ENCODE peak calls at places on chromosome 13, in seven cellular contexts. C is uterus, Y is ovary, V is body of pancreas, A is testis, J is tibial nerve, K is heart left ventricle. G is an unnamed sample.

GRCh38 chr13:42747399-42747873 is 33.9 kb upstream of the FAM216B start:
- DNase-seq in C (no peak), Y (no peak), V (no peak), A (no peak), J (no peak), K (no peak), G (no peak)

GRCh38 chr13:20714563-20715339 is 11.3 kb downstream of the IL17D start:
- DNase-seq in C (no peak), Y (peak; percentile 57), V (no peak), A (peak; percentile 71), J (peak; percentile 74), K (peak; percentile 67), G (no peak)

GRCh38 chr13:46526763-46527162 is 26.2 kb upstream of the LRCH1 start:
- DNase-seq in C (no peak), Y (no peak), V (no peak), A (no peak), J (no peak), K (no peak), G (no peak)

GRCh38 chr13:27005556-27005955 is 166.1 kb downstream of the USP12 start:
- DNase-seq in C (no peak), Y (no peak), V (peak; percentile 19), A (no peak), J (no peak), K (no peak), G (no peak)

GRCh38 chr13:46321494-46322225 is 65.4 kb downstream of the RUBCNL start:
- DNase-seq in C (no peak), Y (no peak), V (peak; percentile 71), A (peak; percentile 75), J (peak; percentile 61), K (peak; percentile 37), G (peak; percentile 23)

GRCh38 chr13:42991892-42992584 is at the start of gene EPSTI1:
- DNase-seq in C (peak; percentile 68), Y (peak; percentile 68), V (peak; percentile 66), A (peak; percentile 81), J (peak; percentile 61), K (peak; percentile 66), G (peak; percentile 24)

GRCh38 chr13:26133286-26133685 is 81.5 kb upstream of the SHISA2 start:
- DNase-seq in C (no peak), Y (no peak), V (no peak), A (no peak), J (no peak), K (no peak), G (no peak)

GRCh38 chr13:74869846-74870245 is 612.1 kb downstream of the TBC1D4 start:
- DNase-seq in C (no peak), Y (no peak), V (no peak), A (no peak), J (no peak), K (no peak), G (no peak)

GRCh38 chr13:44417876-44418275 is 44.3 kb downstream of the SERP2 start:
- DNase-seq in C (no peak), Y (no peak), V (no peak), A (no peak), J (no peak), K (no peak), G (no peak)

GRCh38 chr13:31090921-31091624 is 70.6 kb downstream of the HSPH1 start:
- DNase-seq in C (no peak), Y (no peak), V (peak; percentile 30), A (peak; percentile 16), J (no peak), K (no peak), G (no peak)

GRCh38 chr13:43489168-43489730 is 297.5 kb downstream of the ENOX1 start:
- DNase-seq in C (peak; percentile 28), Y (no peak), V (no peak), A (no peak), J (no peak), K (peak; percentile 30), G (no peak)

GRCh38 chr13:93690139-93690538 is 463.5 kb downstream of the GPC6 start:
- DNase-seq in C (no peak), Y (no peak), V (no peak), A (no peak), J (peak; percentile 18), K (no peak), G (no peak)

GRCh38 chr13:99973786-99974185 is 2.2 kb upstream of the ZIC5 start:
- DNase-seq in C (no peak), Y (no peak), V (no peak), A (no peak), J (no peak), K (no peak), G (no peak)

GRCh38 chr13:24182703-24183081 is 22.2 kb downstream of the SPATA13 start:
- DNase-seq in C (no peak), Y (no peak), V (peak; percentile 74), A (no peak), J (no peak), K (no peak), G (no peak)

GRCh38 chr13:24184265-24184841 is 23.8 kb downstream of the SPATA13 start:
- DNase-seq in C (no peak), Y (no peak), V (peak; percentile 47), A (no peak), J (no peak), K (no peak), G (no peak)

GRCh38 chr13:24181991-24182702 is 21.6 kb downstream of the SPATA13 start:
- DNase-seq in C (no peak), Y (no peak), V (peak; percentile 63), A (no peak), J (no peak), K (no peak), G (no peak)

GRCh38 chr13:24184855-24185254 is 24.3 kb downstream of the SPATA13 start:
- DNase-seq in C (no peak), Y (no peak), V (peak; percentile 57), A (peak; percentile 23), J (no peak), K (no peak), G (no peak)

GRCh38 chr13:24183741-24184182 is 23.2 kb downstream of the SPATA13 start:
- DNase-seq in C (no peak), Y (peak; percentile 73), V (peak; percentile 89), A (peak; percentile 70), J (no peak), K (no peak), G (no peak)
- TF ChIP-seq POLR2A in C (no peak), Y (no peak), V (peak; percentile 78), A (no peak), J (no peak), K (no peak), G (no peak)

DNA sequence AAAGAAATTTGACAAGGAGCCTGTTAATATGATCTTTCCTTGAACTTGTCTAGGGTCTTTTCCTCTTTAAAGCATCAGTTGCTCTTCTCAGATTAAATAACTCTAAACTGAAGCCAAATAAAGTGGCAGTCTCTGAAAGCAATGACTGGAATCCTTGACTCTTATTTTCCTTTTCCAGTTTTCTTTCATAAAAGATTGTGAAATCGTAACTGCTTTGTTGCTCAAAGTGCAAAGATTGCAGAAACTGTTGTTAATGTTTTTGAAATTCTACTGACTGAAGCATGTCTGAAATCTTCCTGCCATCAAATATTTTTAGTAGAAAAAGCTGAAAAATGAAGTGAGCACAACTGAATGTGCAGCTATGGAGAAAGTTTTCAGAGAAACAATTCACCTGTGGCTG is 1.9 kb downstream of the NHLRC3 start:
- DNase-seq in C (no peak), Y (no peak), V (no peak), A (no peak), J (no peak), K (no peak), G (no peak)
- TF ChIP-seq POLR2A in C (no peak), Y (no peak), V (no peak), A (no peak), J (no peak), K (no peak), G (no peak)

GRCh38 chr13:49996951-49997895 is at the start of gene TRIM13:
- DNase-seq in C (peak; percentile 90), Y (peak; percentile 88), V (peak; percentile 94), A (peak; percentile 94), J (peak; percentile 91), K (peak; percentile 93), G (peak; percentile 43)

GRCh38 chr13:49997935-49998334 is 1.1 kb downstream of the TRIM13 start:
- DNase-seq in C (no peak), Y (no peak), V (no peak), A (no peak), J (no peak), K (no peak), G (no peak)

GRCh38 chr13:49995535-49996165 is 1.2 kb upstream of the TRIM13 start:
- DNase-seq in C (no peak), Y (no peak), V (no peak), A (no peak), J (no peak), K (no peak), G (no peak)

GRCh38 chr13:49998714-49999624 is 2.1 kb downstream of the TRIM13 start:
- DNase-seq in C (no peak), Y (no peak), V (no peak), A (no peak), J (no peak), K (no peak), G (no peak)

DNA sequence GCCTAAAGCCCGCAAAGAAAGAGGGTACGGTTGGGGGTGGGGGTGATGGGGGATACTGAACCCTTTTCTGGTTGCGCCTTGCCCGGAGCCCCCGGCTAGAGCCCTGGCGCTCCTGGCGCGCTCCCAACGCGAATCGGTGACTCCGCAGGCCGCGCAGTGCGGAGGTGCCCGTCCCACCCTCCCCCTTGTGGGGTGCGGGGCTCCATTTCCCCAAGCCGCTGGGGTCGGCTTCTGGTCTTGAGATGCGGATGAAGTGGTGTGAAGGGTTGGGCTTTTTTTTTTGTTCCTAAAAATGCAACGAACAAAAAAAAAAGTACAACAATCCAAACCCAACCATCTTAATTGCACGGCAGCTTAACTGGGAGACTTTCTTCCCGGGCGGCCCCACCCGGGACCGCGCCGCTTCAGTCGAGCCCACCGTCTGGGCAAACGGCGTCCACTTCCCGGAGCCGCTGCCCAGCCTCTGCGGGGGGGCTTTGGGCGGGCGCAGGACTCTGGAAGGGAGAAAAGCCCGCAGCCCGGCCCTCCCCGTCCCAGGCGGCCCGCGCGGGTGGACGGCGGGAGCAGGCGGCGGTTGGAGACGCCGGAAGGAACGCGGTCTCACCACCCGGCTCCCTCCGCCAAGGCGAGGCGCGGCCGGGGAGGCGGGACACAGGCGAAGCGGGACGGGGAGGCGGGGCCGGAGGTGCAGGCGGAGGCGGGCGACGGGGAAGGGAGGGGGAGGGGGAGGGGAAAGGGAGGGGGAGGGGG is 501 bp upstream of the TRIM13 start:
- DNase-seq in C (peak; percentile 93), Y (peak; percentile 93), V (peak; percentile 95), A (peak; percentile 92), J (peak; percentile 79), K (peak; percentile 96), G (peak; percentile 66)
- TF ChIP-seq POLR2A in C (peak; percentile 35), Y (peak; percentile 73), V (peak; percentile 78), A (no peak), J (peak; percentile 72), K (peak; percentile 57), G (peak; percentile 62)

DNA sequence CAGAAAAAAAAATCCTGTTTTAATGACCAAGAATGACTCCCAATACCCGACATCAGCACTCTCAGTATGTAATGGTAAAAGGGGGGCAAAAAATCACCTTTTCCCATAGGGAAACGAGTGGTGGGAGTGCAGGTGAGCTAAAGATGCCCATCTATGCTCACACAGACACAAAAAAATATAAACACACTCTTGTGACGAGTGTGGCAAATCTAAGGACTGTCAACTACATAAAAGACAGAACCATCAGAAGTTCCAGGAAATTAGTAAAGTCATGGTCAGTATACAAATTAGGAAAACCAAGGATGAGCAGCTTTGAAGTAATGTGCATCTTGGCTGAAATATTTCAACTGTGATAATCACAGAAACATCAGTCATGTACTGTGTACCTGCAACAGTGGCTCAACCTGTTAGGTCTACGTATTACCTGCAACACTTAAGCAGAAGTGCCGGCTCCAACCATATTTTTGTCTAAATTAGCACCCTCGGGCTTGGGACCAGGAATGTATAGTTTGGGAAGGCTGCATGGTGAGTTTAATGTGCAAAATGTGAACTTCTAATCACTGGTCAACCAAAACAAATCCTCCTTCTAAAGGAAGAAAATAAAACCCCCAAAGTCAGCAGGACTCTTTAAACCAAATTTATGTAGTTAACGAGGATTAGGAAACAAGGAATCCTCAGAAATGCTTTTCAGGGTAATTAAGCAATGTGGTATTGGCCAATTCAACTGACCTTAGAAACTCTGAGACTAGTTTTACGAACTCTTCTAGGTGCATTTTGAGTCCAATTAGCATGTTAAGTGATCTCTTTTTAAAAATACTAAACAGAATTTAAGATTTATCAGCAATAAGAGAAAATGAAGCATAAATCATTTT is 24.4 kb downstream of the ANKRD10 start:
- DNase-seq in C (no peak), Y (no peak), V (no peak), A (no peak), J (no peak), K (no peak), G (no peak)
- TF ChIP-seq POLR2A in C (no peak), Y (no peak), V (no peak), A (no peak), J (no peak), K (no peak), G (no peak)

G was measured in H54.